ENCODE peak calls at places on chromosomes 7 and 10, in eight cellular contexts. O is AG09309; P is Panc1; Z is left ventricle myocardium inferior; L is WTC11; Y is astrocyte of the spinal cord; D is fibroblast of mammary gland; J is CD8-positive, alpha-beta T cell. N is an unnamed sample.

GRCh38 chr10:120988751-120989150 is 137.6 kb downstream of the WDR11 start:
- DNase-seq in J (no peak), Z (no peak), Y (no peak), O (no peak), D (no peak), P (no peak), L (no peak), N (no peak)

GRCh38 chr10:110083884-110084283 is 76.1 kb downstream of the ADD3 start:
- DNase-seq in P (no peak), L (no peak), J (no peak), Z (no peak), O (no peak), D (peak; percentile 33), Y (peak; percentile 58), N (no peak)

GRCh38 chr7:44707558-44708230 is 41.0 kb upstream of the ZMIZ2 start:
- DNase-seq in D (no peak), L (no peak), Y (no peak), O (no peak), P (no peak), J (no peak), Z (no peak), N (no peak)

GRCh38 chr10:91036807-91037405 is 116.0 kb upstream of the ANKRD1 start:
- DNase-seq in Z (no peak), L (no peak), Y (no peak), D (peak; percentile 45), O (no peak), P (no peak), J (no peak), N (no peak)

GRCh38 chr7:11831383-11831726 is 643 bp downstream of the THSD7A start:
- DNase-seq in P (no peak), Z (no peak), O (no peak), D (peak; percentile 2), Y (no peak), L (no peak), J (no peak), N (no peak)

GRCh38 chr10:71220689-71221540 is 8.5 kb downstream of the UNC5B start:
- DNase-seq in J (no peak), O (no peak), Y (no peak), L (no peak), P (no peak), D (peak; percentile 27), Z (no peak), N (no peak)

GRCh38 chr10:68406111-68406814 is 814 bp downstream of the RUFY2 start:
- DNase-seq in Z (peak; percentile 48), Y (peak; percentile 66), L (peak; percentile 68), P (no peak), J (peak; percentile 19), O (peak; percentile 38), D (peak; percentile 48), N (no peak)

GRCh38 chr10:16891375-16892313 is 74.4 kb upstream of the RSU1 start:
- DNase-seq in Z (peak; percentile 68), D (peak; percentile 96), O (peak; percentile 88), P (peak; percentile 77), Y (peak; percentile 74), L (peak; percentile 65), J (no peak), N (no peak)

GRCh38 chr10:48656928-48657327 is 27.7 kb upstream of the WDFY4 start:
- DNase-seq in J (no peak), P (no peak), O (no peak), Y (no peak), D (no peak), L (no peak), Z (no peak), N (no peak)

GRCh38 chr10:24894309-24894708 is 58.1 kb downstream of the PRTFDC1 start:
- DNase-seq in O (peak; percentile 59), Z (no peak), Y (peak; percentile 92), D (peak; percentile 97), L (no peak), J (no peak), P (no peak), N (no peak)

GRCh38 chr7:133009853-133010252 is 72.0 kb downstream of the CHCHD3 start:
- DNase-seq in L (no peak), P (no peak), D (no peak), Y (no peak), Z (no peak), O (no peak), J (no peak), N (no peak)

GRCh38 chr10:22103701-22104100 is 100.2 kb upstream of the DNAJC1 start:
- DNase-seq in P (no peak), Y (no peak), O (no peak), D (peak; percentile 7), Z (no peak), L (no peak), J (no peak), N (no peak)
- TF ChIP-seq CTCF in P (peak; percentile 59), Y (peak; percentile 9), O (peak; percentile 17), D (peak; percentile 35), Z (peak; percentile 31), L (peak; percentile 53), J (peak; percentile 12), N (no peak)

GRCh38 chr10:128629111-128630096 is 503.2 kb upstream of the MKI67 start:
- DNase-seq in J (no peak), P (peak; percentile 42), L (no peak), Y (no peak), D (peak; percentile 77), O (no peak), Z (no peak), N (no peak)

GRCh38 chr10:128633864-128634541 is 507.8 kb upstream of the MKI67 start:
- DNase-seq in L (no peak), D (no peak), J (no peak), Z (no peak), O (no peak), P (no peak), Y (no peak), N (no peak)

GRCh38 chr10:128630787-128631252 is 504.6 kb upstream of the MKI67 start:
- DNase-seq in Y (no peak), P (no peak), L (no peak), J (no peak), O (no peak), Z (no peak), D (peak; percentile 63), N (no peak)

GRCh38 chr10:128632694-128633093 is 506.5 kb upstream of the MKI67 start:
- DNase-seq in O (no peak), L (no peak), J (no peak), Z (no peak), D (no peak), Y (no peak), P (no peak), N (no peak)

GRCh38 chr10:128631801-128632241 is 505.6 kb upstream of the MKI67 start:
- DNase-seq in Z (no peak), O (no peak), P (no peak), J (no peak), D (peak; percentile 58), Y (no peak), L (no peak), N (no peak)
- TF ChIP-seq CTCF in Z (peak; percentile 75), O (no peak), P (peak; percentile 75), J (no peak), D (peak; percentile 63), Y (peak; percentile 40), L (peak; percentile 64), N (peak; percentile 29)

GRCh38 chr7:81775560-81775959 is 5.7 kb upstream of the HGF start:
- DNase-seq in Y (no peak), J (no peak), Z (no peak), D (no peak), L (no peak), O (no peak), P (no peak), N (no peak)

GRCh38 chr7:81780914-81781693 is 11.3 kb upstream of the HGF start:
- DNase-seq in J (no peak), D (no peak), Z (no peak), Y (no peak), L (no peak), O (no peak), P (no peak), N (no peak)

GRCh38 chr7:81776159-81776558 is 6.3 kb upstream of the HGF start:
- DNase-seq in Z (no peak), D (peak; percentile 40), P (no peak), L (no peak), J (no peak), O (no peak), Y (peak; percentile 13), N (no peak)

GRCh38 chr7:81774496-81774895 is 4.6 kb upstream of the HGF start:
- DNase-seq in O (no peak), Y (no peak), J (no peak), Z (no peak), L (no peak), P (peak; percentile 55), D (no peak), N (no peak)

DNA sequence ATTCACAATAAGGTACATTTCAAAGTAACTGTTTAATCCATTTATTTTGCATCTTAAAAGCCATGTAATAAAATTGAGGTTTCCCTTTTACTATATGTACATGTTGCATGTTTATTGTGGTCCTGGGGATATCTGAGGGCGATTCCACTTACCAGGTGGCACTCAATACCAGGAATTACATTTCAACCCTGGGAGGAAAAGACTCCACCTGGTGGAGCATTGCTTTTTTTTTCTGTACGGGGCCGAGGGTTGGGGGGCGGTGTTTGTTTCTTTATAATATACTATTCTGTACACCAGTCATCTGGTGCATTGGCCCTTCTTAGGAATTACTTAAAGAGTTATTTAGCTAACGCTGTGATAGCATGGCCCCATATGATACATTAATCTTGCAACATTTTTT is 7.1 kb upstream of the HGF start:
- DNase-seq in J (no peak), Z (no peak), L (no peak), D (no peak), P (no peak), Y (no peak), O (no peak), N (no peak)
- TF ChIP-seq CTCF in J (no peak), Z (no peak), L (no peak), D (peak; percentile 9), P (peak; percentile 56), Y (peak; percentile 16), O (no peak), N (no peak)

DNA sequence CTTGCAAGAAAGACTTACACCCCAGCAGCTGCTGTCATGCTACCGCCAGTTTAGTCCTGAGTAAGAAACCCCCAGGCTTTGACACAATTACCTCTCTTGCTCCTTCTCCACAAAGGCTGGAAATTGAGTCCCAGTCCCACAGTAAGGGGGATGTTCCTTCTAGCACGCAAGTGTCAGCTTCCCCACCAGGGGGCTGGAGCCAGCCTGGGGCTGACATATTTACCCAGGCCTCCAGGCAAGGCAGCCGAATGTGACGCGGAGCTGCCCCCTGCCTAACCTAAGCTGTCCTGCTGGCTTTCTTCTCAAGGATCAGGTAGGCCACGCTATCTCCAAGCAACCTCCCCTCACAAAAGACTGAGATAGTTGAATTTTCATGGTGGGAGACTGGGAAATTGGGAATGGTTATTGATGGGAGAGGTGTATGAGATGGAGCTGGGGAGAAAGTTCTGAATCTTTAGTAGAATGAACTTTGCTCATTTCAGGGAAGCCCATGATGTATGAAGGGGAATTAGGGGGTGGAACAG is 19.2 kb upstream of the BMPER start:
- DNase-seq in P (no peak), Y (no peak), L (peak; percentile 78), J (no peak), D (peak; percentile 51), Z (no peak), O (no peak), N (no peak)
- TF ChIP-seq CTCF in P (peak; percentile 14), Y (no peak), L (peak; percentile 33), J (no peak), D (peak; percentile 46), Z (no peak), O (peak; percentile 39), N (no peak)

GRCh38 chr7:35685781-35686180 is 9.2 kb downstream of the HERPUD2 start:
- DNase-seq in O (no peak), J (no peak), P (no peak), L (no peak), D (no peak), Z (no peak), Y (no peak), N (no peak)
- TF ChIP-seq CTCF in O (no peak), J (no peak), P (no peak), L (no peak), D (no peak), Z (no peak), Y (no peak), N (no peak)

N was measured in omental fat pad.